ENCODE peak calls at places on chromosomes 1 and 21, in nine cellular contexts. B, M, X, E, F, I, V, Q and N are unnamed samples.

GRCh38 chr1:207698822-207699483 is 52.9 kb upstream of the CD46 start:
- DNase-seq in B (peak; percentile 56), M (peak; percentile 5), Q (peak; percentile 43), V (no peak), F (peak; percentile 69), E (peak; percentile 36), X (no peak), I (peak; percentile 81), N (no peak)

GRCh38 chr1:54413295-54413694 is 7.1 kb upstream of the SSBP3 start:
- DNase-seq in V (no peak), X (no peak), F (no peak), Q (no peak), B (no peak), E (peak; percentile 63), I (no peak), M (no peak), N (no peak)

GRCh38 chr1:8171751-8172464 is 145.8 kb upstream of the ERRFI1 start:
- DNase-seq in X (no peak), F (no peak), E (no peak), V (no peak), M (no peak), I (no peak), Q (no peak), B (no peak), N (no peak)

GRCh38 chr1:150575518-150576366 is 3.7 kb downstream of the MCL1 start:
- DNase-seq in M (no peak), F (no peak), E (peak; percentile 10), Q (peak; percentile 8), B (no peak), I (no peak), V (no peak), X (no peak), N (no peak)

GRCh38 chr1:187903223-187903622 is 1074.5 kb downstream of the PLA2G4A start:
- DNase-seq in I (no peak), V (no peak), X (no peak), Q (no peak), F (no peak), M (no peak), E (no peak), B (no peak), N (no peak)

GRCh38 chr1:225468270-225469020 is 40.6 kb upstream of the LBR start:
- DNase-seq in X (no peak), F (no peak), M (no peak), Q (no peak), E (no peak), B (no peak), I (no peak), V (no peak), N (no peak)

GRCh38 chr1:151820940-151821339 is 10.7 kb downstream of the RORC start:
- DNase-seq in Q (no peak), B (no peak), M (no peak), I (no peak), F (no peak), X (no peak), E (no peak), V (no peak), N (no peak)

GRCh38 chr1:51344602-51345299 is 14.4 kb upstream of the TTC39A start:
- DNase-seq in F (peak; percentile 47), V (peak; percentile 91), E (no peak), Q (peak; percentile 90), M (no peak), X (no peak), I (no peak), B (no peak), N (no peak)

GRCh38 chr1:204941415-204942338 is 71.0 kb downstream of the NFASC start:
- DNase-seq in V (no peak), Q (peak; percentile 77), M (peak; percentile 13), I (peak; percentile 57), E (peak; percentile 83), B (no peak), X (no peak), F (peak; percentile 87), N (peak; percentile 7)

GRCh38 chr1:213693864-213694263 is 293.9 kb upstream of the PROX1 start:
- DNase-seq in F (peak; percentile 24), M (no peak), B (no peak), I (no peak), V (no peak), Q (no peak), E (no peak), X (no peak), N (no peak)

GRCh38 chr1:99348375-99349132 is 84.3 kb downstream of the PLPPR4 start:
- DNase-seq in X (no peak), I (no peak), Q (no peak), V (no peak), B (no peak), M (no peak), F (no peak), E (no peak), N (no peak)

GRCh38 chr1:164754088-164754600 is 195.2 kb downstream of the PBX1 start:
- DNase-seq in I (no peak), Q (no peak), X (no peak), E (peak; percentile 65), M (no peak), V (no peak), F (no peak), B (no peak), N (no peak)

GRCh38 chr21:23887709-23888303 is 1719.5 kb downstream of the MRPL39 start:
- DNase-seq in E (no peak), B (no peak), Q (no peak), V (peak; percentile 46), F (no peak), M (no peak), I (no peak), X (no peak), N (no peak)

GRCh38 chr1:212606734-212607205 is 1.8 kb upstream of the ATF3 start:
- DNase-seq in I (no peak), Q (peak; percentile 47), E (peak; percentile 56), M (peak; percentile 30), V (peak; percentile 95), F (peak; percentile 28), B (no peak), X (no peak), N (no peak)

GRCh38 chr1:98143403-98143802 is 222.6 kb upstream of the DPYD start:
- DNase-seq in Q (no peak), B (no peak), X (no peak), M (no peak), V (no peak), F (no peak), E (no peak), I (no peak), N (no peak)

GRCh38 chr1:19344372-19344810 is 32.3 kb downstream of the SLC66A1 start:
- DNase-seq in F (peak; percentile 77), E (peak; percentile 75), V (peak; percentile 88), Q (peak; percentile 79), I (peak; percentile 44), X (no peak), M (peak; percentile 21), B (no peak), N (no peak)

GRCh38 chr1:53335661-53336060 is 7.8 kb upstream of the LRP8 start:
- DNase-seq in M (no peak), V (no peak), I (no peak), X (no peak), Q (no peak), B (no peak), F (no peak), E (no peak), N (no peak)

GRCh38 chr1:36486436-36487335 is 4.0 kb upstream of the CSF3R start:
- DNase-seq in Q (no peak), M (no peak), E (peak; percentile 84), F (no peak), B (peak; percentile 97), X (no peak), I (peak; percentile 93), V (peak; percentile 85), N (no peak)

DNA sequence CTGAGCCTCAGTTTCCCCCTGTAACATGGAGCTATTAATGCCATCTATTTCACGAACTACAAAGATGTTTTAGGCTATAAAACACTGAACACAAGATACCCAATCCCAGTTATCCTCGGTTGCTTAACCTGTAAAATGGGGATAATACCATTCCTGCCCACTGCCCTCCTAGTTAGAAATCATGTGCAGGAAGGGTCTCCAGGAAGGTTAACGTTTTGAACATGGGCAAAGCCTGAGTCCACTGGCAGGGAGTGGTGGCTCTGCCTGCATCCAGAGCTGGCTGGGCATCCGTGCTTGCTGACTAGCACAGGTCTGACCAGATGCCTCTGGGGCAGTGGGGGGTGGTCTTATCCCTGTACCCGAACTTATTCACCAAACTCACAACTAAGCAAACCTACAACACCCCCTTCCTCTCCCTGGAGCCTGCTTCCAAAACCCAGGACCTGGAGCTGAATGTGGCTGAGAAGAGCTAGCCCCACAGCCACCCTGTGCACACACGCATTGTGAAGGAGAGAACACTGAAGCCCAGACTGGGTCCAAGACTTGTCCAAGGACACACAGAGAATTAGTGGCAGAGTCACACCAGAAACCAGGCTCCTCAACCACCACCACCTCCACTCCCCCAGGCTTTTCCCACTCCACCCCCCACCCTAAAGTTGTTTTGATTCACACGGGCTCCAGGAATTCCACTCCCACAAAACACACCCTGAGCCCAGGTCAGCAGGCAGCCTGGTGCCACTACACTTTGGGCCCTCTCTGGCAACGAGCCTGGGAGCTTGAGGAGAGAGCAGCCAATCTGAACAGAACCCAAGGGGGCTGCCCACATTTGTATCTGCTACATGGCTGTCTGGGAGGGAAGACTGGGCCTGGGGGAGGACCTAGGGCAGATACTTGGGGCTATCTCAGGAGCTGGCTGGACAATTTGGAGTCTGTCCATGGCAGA is 1.6 kb downstream of the E2F2 start:
- DNase-seq in V (no peak), E (no peak), B (peak; percentile 41), F (no peak), Q (peak; percentile 50), M (no peak), X (no peak), I (peak; percentile 28), N (no peak)
- H3K4me3 ChIP-seq in V (peak overlapping the region; percentile 63), E (no peak overlapping the region), B (peak overlapping the region; percentile 65), F (peak overlapping the region; percentile 65), Q (peak overlapping the region; percentile 55), M (no peak overlapping the region), X (no peak overlapping the region), I (peak overlapping the region; percentile 90), N (peak overlapping the region; percentile 83)

GRCh38 chr1:84644472-84644871 is 45.8 kb downstream of the SSX2IP start:
- DNase-seq in B (no peak), X (no peak), M (no peak), E (no peak), Q (peak; percentile 41), F (no peak), I (no peak), V (no peak), N (no peak)
- TF ChIP-seq CTCF in B (no peak), X (no peak), M (no peak), E (no peak), Q (peak; percentile 45), F (no peak), I (no peak), V (no peak), N (no peak)

DNA sequence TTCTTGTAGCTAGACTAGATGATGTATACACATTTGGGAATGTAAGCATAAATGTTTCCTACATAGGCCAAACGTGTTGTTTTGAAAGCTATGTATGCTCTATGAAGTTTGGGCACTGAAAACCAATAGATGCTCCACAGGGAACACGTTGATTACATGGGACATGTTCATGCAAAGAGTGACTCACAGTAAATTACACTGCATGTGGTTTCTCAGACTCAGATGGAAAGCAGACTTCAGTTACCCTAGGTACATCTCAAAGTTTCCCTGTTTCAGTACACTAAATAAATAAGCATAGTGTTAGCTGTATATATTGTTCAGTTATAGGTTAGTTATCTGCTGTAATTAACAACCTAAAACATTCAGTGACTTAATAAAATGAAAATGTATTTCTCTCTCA is 301.9 kb upstream of the RUNX1 start:
- DNase-seq in V (no peak), M (no peak), X (no peak), F (no peak), I (no peak), Q (no peak), E (no peak), B (no peak), N (no peak)
- H3K4me3 ChIP-seq in V (no peak overlapping the region), M (no peak overlapping the region), X (no peak overlapping the region), F (no peak overlapping the region), I (no peak overlapping the region), Q (no peak overlapping the region), E (no peak overlapping the region), B (no peak overlapping the region), N (no peak overlapping the region)

GRCh38 chr1:45230537-45230936 is 24.1 kb upstream of the ZSWIM5 start:
- DNase-seq in X (no peak), M (no peak), Q (no peak), I (no peak), V (no peak), F (no peak), B (no peak), E (no peak), N (no peak)
- TF ChIP-seq CTCF in X (no peak), M (no peak), Q (peak; percentile 18), I (no peak), V (peak; percentile 24), F (peak; percentile 5), B (peak; percentile 46), E (no peak), N (no peak)